ENCODE peak calls at places on chromosomes 7 and 10, in six cellular contexts. K, N, G, P, C and L are unnamed samples.
A peak's percentile ranks its signal among the peaks of the same experiment; 100 is the strongest.

GRCh38 chr7:120742370-120742769 is 115.6 kb downstream of the TSPAN12 start:
- DNase-seq in N (no peak), K (no peak), C (peak; percentile 33), G (no peak), P (no peak), L (no peak)

GRCh38 chr10:93337309-93337721 is 144.8 kb downstream of the MYOF start:
- DNase-seq in P (no peak), N (no peak), K (no peak), G (no peak), C (no peak), L (no peak)

GRCh38 chr7:73429218-73429617 is 4.4 kb upstream of the FZD9 start:
- DNase-seq in G (no peak), K (no peak), C (peak; percentile 23), N (no peak), P (no peak), L (no peak)

GRCh38 chr10:50585921-50586739 is 37.6 kb downstream of the SGMS1 start:
- DNase-seq in K (no peak), N (peak; percentile 75), P (peak; percentile 48), C (no peak), G (no peak), L (no peak)

GRCh38 chr10:61642692-61643091 is 20.0 kb upstream of the CABCOCO1 start:
- DNase-seq in K (no peak), N (no peak), P (no peak), C (no peak), G (peak; percentile 50), L (no peak)

GRCh38 chr10:103731609-103732270 is 123.6 kb downstream of the SH3PXD2A start:
- DNase-seq in G (no peak), P (peak; percentile 52), K (no peak), C (no peak), N (no peak), L (no peak)

GRCh38 chr7:99404235-99404976 is 4.0 kb downstream of the PDAP1 start:
- DNase-seq in C (no peak), G (no peak), N (no peak), K (peak; percentile 73), P (no peak), L (no peak)

GRCh38 chr10:42637142-42637541 is 1.2 kb downstream of the ZNF33B start:
- DNase-seq in C (no peak), K (no peak), P (no peak), N (no peak), G (no peak), L (no peak)

GRCh38 chr10:10831085-10831484 is 186.6 kb upstream of the CELF2 start:
- DNase-seq in G (peak; percentile 71), N (peak; percentile 85), P (no peak), C (no peak), K (peak; percentile 54), L (no peak)

GRCh38 chr10:33116293-33116697 is 158.3 kb upstream of the ITGB1 start:
- DNase-seq in C (no peak), K (no peak), N (peak; percentile 59), G (no peak), P (peak; percentile 54), L (no peak)

GRCh38 chr10:118595598-118596425 is at the start of gene PRLHR:
- DNase-seq in N (peak; percentile 13), P (peak; percentile 37), G (no peak), K (no peak), C (no peak), L (no peak)

GRCh38 chr7:11698273-11698930 is 133.6 kb downstream of the THSD7A start:
- DNase-seq in C (no peak), P (no peak), G (no peak), K (no peak), N (no peak), L (no peak)

GRCh38 chr7:78437118-78437517 is 638.5 kb downstream of the PHTF2 start:
- DNase-seq in G (peak; percentile 15), C (no peak), N (no peak), P (peak; percentile 14), K (no peak), L (no peak)

GRCh38 chr7:139884441-139884840 is 55.4 kb downstream of the TBXAS1 start:
- DNase-seq in C (no peak), N (no peak), K (no peak), G (no peak), P (no peak), L (no peak)

GRCh38 chr10:104333037-104333727 is 5.1 kb downstream of the ITPRIP start:
- DNase-seq in P (no peak), K (peak; percentile 63), C (no peak), G (no peak), N (no peak), L (no peak)

GRCh38 chr10:97816609-97817008 is 33.0 kb upstream of the GOLGA7B start:
- DNase-seq in G (no peak), P (no peak), K (no peak), N (no peak), C (no peak), L (no peak)

GRCh38 chr10:115402690-115403089 is 309.5 kb downstream of the ATRNL1 start:
- DNase-seq in C (no peak), P (peak; percentile 58), G (peak; percentile 45), N (peak; percentile 63), K (no peak), L (no peak)

GRCh38 chr10:93267521-93267920 is 193.8 kb downstream of the CYP26A1 start:
- DNase-seq in G (no peak), C (no peak), K (no peak), N (no peak), P (no peak), L (peak; percentile 69)

GRCh38 chr7:125118444-125118843 is 188.8 kb upstream of the POT1 start:
- DNase-seq in K (no peak), C (no peak), G (no peak), N (no peak), P (no peak), L (no peak)

GRCh38 chr10:132003286-132003924 is 21.7 kb upstream of the BNIP3 start:
- DNase-seq in G (no peak), N (no peak), C (no peak), K (peak; percentile 48), P (no peak), L (no peak)

GRCh38 chr7:112503361-112504023 is 22.7 kb downstream of the LSMEM1 start:
- DNase-seq in C (no peak), K (no peak), P (no peak), G (no peak), N (no peak), L (no peak)